ENCODE peak calls at places on chromosomes 2 and 18, in nine cellular contexts. F is testis; G is aorta; Y is CD4-positive, CD25-positive, alpha-beta regulatory T cell; I is transverse colon; B is thyroid gland; U is cardiac fibroblast; K is lung; C is uterus. D is an unnamed sample.

GRCh38 chr2:73451263-73451972 is 65.8 kb downstream of the ALMS1 start:
- DNase-seq in F (no peak), G (no peak), Y (no peak), I (no peak), B (no peak), U (no peak), K (no peak), C (no peak), D (no peak)

GRCh38 chr2:67341336-67341735 is 55.8 kb upstream of the ETAA1 start:
- DNase-seq in F (no peak), G (no peak), Y (no peak), I (no peak), B (no peak), U (no peak), K (no peak), C (no peak), D (no peak)

GRCh38 chr2:140604096-140604495 is 1526.7 kb downstream of the LRP1B start:
- DNase-seq in F (no peak), G (no peak), Y (no peak), I (no peak), B (no peak), U (peak), K (no peak), C (no peak), D (no peak)

GRCh38 chr2:181785677-181786344 is 105.5 kb upstream of the NEUROD1 start:
- DNase-seq in F (no peak), G (no peak), Y (no peak), I (no peak), B (no peak), U (no peak), K (no peak), C (no peak), D (no peak)

GRCh38 chr2:38021589-38021988 is 54.4 kb downstream of the CYP1B1 start:
- DNase-seq in F (no peak), G (no peak), Y (no peak), I (no peak), B (no peak), U (no peak), K (no peak), C (no peak), D (no peak)

GRCh38 chr2:229273384-229274338 is 2.6 kb upstream of the PID1 start:
- DNase-seq in F (peak), G (peak), Y (peak), I (peak), B (peak), U (peak), K (peak), C (peak), D (no peak)

GRCh38 chr18:9356969-9357368 is 22.4 kb downstream of the TWSG1 start:
- DNase-seq in F (no peak), G (no peak), Y (no peak), I (no peak), B (no peak), U (no peak), K (no peak), C (no peak), D (no peak)

GRCh38 chr18:45320724-45321123 is 294.6 kb upstream of the SLC14A2 start:
- DNase-seq in F (no peak), G (no peak), Y (no peak), I (no peak), B (no peak), U (peak), K (no peak), C (peak), D (no peak)

GRCh38 chr2:83079007-83079406 is 1380.1 kb downstream of the SUCLG1 start:
- DNase-seq in F (no peak), G (no peak), Y (no peak), I (no peak), B (no peak), U (no peak), K (no peak), C (no peak), D (no peak)

GRCh38 chr18:1017679-1018078 is 113.0 kb downstream of the ADCYAP1 start:
- DNase-seq in F (no peak), G (no peak), Y (no peak), I (no peak), B (no peak), U (no peak), K (no peak), C (no peak), D (no peak)

GRCh38 chr2:101704046-101704466 is 6.5 kb downstream of the MAP4K4 start:
- DNase-seq in F (peak), G (peak), Y (peak), I (no peak), B (peak), U (peak), K (no peak), C (peak), D (peak)

GRCh38 chr2:17309741-17310339 is 208.4 kb downstream of the RAD51AP2 start:
- DNase-seq in F (peak), G (no peak), Y (peak), I (peak), B (peak), U (peak), K (peak), C (no peak), D (no peak)

GRCh38 chr2:45610281-45611019 is 617 bp downstream of the SRBD1 start:
- DNase-seq in F (peak), G (peak), Y (peak), I (peak), B (peak), U (peak), K (peak), C (peak), D (no peak)

GRCh38 chr2:85898881-85899280 is 10.1 kb upstream of the ST3GAL5 start:
- DNase-seq in F (no peak), G (no peak), Y (no peak), I (no peak), B (no peak), U (no peak), K (no peak), C (no peak), D (no peak)

GRCh38 chr2:213090772-213091171 is 60.6 kb downstream of the IKZF2 start:
- DNase-seq in F (no peak), G (no peak), Y (no peak), I (no peak), B (no peak), U (no peak), K (no peak), C (no peak), D (no peak)

GRCh38 chr18:35525795-35526475 is 28.2 kb upstream of the INO80C start:
- DNase-seq in F (peak), G (peak), Y (no peak), I (no peak), B (peak), U (no peak), K (no peak), C (no peak), D (no peak)
- H3K4me3 ChIP-seq in F (no peak), G (no peak), Y (no peak), I (no peak), B (no peak), U (no peak), K (no peak), C (no peak), D (no peak)

GRCh38 chr2:232696609-232697058 is 497 bp upstream of the GIGYF2 start:
- DNase-seq in F (no peak), G (no peak), Y (no peak), I (no peak), B (no peak), U (no peak), K (no peak), C (no peak), D (no peak)
- H3K4me3 ChIP-seq in F (peak), G (no peak), Y (peak), I (peak), B (no peak), U (peak), K (peak), C (peak), D (peak)

GRCh38 chr2:201114846-201115245 is 1.1 kb upstream of the CFLAR start:
- DNase-seq in F (no peak), G (no peak), Y (no peak), I (no peak), B (no peak), U (peak), K (no peak), C (no peak), D (no peak)
- H3K4me3 ChIP-seq in F (no peak), G (no peak), Y (peak), I (no peak), B (no peak), U (no peak), K (no peak), C (no peak), D (no peak)

GRCh38 chr2:39311469-39311868 is 67.7 kb upstream of the CDKL4 start:
- DNase-seq in F (no peak), G (no peak), Y (no peak), I (no peak), B (no peak), U (no peak), K (no peak), C (no peak), D (no peak)
- H3K4me3 ChIP-seq in F (no peak), G (no peak), Y (no peak), I (no peak), B (no peak), U (no peak), K (no peak), C (no peak), D (no peak)

GRCh38 chr18:59220784-59221765 is 1.1 kb downstream of the GRP start:
- DNase-seq in F (no peak), G (no peak), Y (peak), I (no peak), B (no peak), U (no peak), K (no peak), C (no peak), D (no peak)
- H3K4me3 ChIP-seq in F (peak), G (no peak), Y (no peak), I (no peak), B (no peak), U (no peak), K (no peak), C (no peak), D (no peak)

DNA sequence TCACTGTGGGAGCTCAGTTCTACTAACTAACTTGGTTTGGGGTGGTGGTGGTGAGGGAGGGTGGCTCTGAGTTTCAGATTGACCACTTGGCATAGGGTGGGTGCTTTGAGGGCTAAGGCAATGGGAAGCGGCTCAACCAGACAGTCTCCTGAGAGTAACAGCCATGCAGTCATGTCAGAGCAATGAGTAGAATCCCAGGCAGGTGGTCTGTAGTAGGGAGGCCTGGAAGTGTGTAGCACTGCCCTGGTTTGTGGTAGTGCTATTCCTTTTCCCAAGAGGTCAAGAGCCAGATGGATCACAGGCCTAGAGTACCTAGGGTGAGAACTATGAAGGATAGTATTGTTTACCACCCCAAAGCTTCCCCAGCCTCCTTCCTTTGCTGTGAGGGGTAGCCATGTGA is 18.7 kb upstream of the RAPH1 start:
- DNase-seq in F (no peak), G (no peak), Y (no peak), I (no peak), B (no peak), U (no peak), K (no peak), C (no peak), D (no peak)
- H3K4me3 ChIP-seq in F (no peak), G (no peak), Y (no peak), I (no peak), B (no peak), U (no peak), K (no peak), C (no peak), D (no peak)

GRCh38 chr18:76564636-76565237 is 69.7 kb upstream of the ZNF516 start:
- DNase-seq in F (no peak), G (no peak), Y (no peak), I (no peak), B (no peak), U (no peak), K (peak), C (no peak), D (no peak)
- H3K4me3 ChIP-seq in F (peak), G (no peak), Y (no peak), I (no peak), B (no peak), U (no peak), K (no peak), C (peak), D (no peak)

D was measured in naive thymus-derived CD4-positive, alpha-beta T cell.